ENCODE peak calls at places on chromosomes 1 and 21, in seven cellular contexts. S, N, R, G, M, F and U are unnamed samples.
A peak's percentile ranks its signal among the peaks of the same experiment; 100 is the strongest.

GRCh38 chr1:196501760-196502428 is 106.3 kb downstream of the KCNT2 start:
- DNase-seq in S (no peak), N (no peak), R (no peak), G (no peak), M (no peak), F (no peak), U (no peak)

GRCh38 chr1:182549811-182550210 is 39.2 kb downstream of the RNASEL start:
- DNase-seq in S (no peak), N (no peak), R (no peak), G (no peak), M (no peak), F (no peak), U (no peak)

GRCh38 chr1:12769031-12769430 is 4.5 kb upstream of the PRAMEF12 start:
- DNase-seq in S (no peak), N (no peak), R (no peak), G (no peak), M (no peak), F (no peak), U (no peak)

GRCh38 chr1:62712625-62713243 is 24.5 kb upstream of the DOCK7 start:
- DNase-seq in S (no peak), N (no peak), R (no peak), G (no peak), M (no peak), F (no peak), U (no peak)

GRCh38 chr21:36381841-36382589 is 3.2 kb upstream of the CHAF1B start:
- DNase-seq in S (no peak), N (peak; percentile 43), R (no peak), G (peak; percentile 41), M (no peak), F (no peak), U (no peak)

GRCh38 chr1:161071886-161072371 is 2.2 kb upstream of the ARHGAP30 start:
- DNase-seq in S (peak; percentile 74), N (peak; percentile 19), R (peak; percentile 45), G (peak; percentile 66), M (peak; percentile 48), F (peak; percentile 83), U (peak; percentile 41)

GRCh38 chr1:206834711-206835110 is 30.7 kb upstream of the IL20 start:
- DNase-seq in S (no peak), N (no peak), R (no peak), G (peak; percentile 29), M (no peak), F (no peak), U (no peak)

GRCh38 chr1:243628476-243628907 is 221.6 kb downstream of the AKT3 start:
- DNase-seq in S (no peak), N (no peak), R (no peak), G (peak; percentile 39), M (no peak), F (no peak), U (no peak)

GRCh38 chr1:29736582-29737188 is 500.4 kb downstream of the PTPRU start:
- DNase-seq in S (peak; percentile 31), N (peak; percentile 53), R (no peak), G (peak; percentile 61), M (peak; percentile 81), F (no peak), U (peak; percentile 64)

GRCh38 chr1:44057293-44057692 is 26.0 kb upstream of the SLC6A9 start:
- DNase-seq in S (no peak), N (no peak), R (no peak), G (no peak), M (no peak), F (no peak), U (no peak)

GRCh38 chr21:16002872-16003466 is 273.2 kb downstream of the USP25 start:
- DNase-seq in S (no peak), N (peak; percentile 36), R (no peak), G (peak; percentile 64), M (no peak), F (no peak), U (no peak)

GRCh38 chr21:35273331-35273730 is 224.2 kb upstream of the RUNX1 start:
- DNase-seq in S (no peak), N (no peak), R (no peak), G (no peak), M (no peak), F (no peak), U (no peak)

GRCh38 chr1:157956754-157957153 is 36.7 kb upstream of the KIRREL1 start:
- DNase-seq in S (no peak), N (no peak), R (no peak), G (no peak), M (no peak), F (no peak), U (no peak)

GRCh38 chr1:206421616-206422355 is 48.5 kb upstream of the IKBKE start:
- DNase-seq in S (no peak), N (no peak), R (no peak), G (no peak), M (no peak), F (no peak), U (no peak)

GRCh38 chr1:8284167-8284566 is 33.7 kb upstream of the SLC45A1 start:
- DNase-seq in S (no peak), N (peak; percentile 75), R (no peak), G (peak; percentile 62), M (no peak), F (no peak), U (no peak)

GRCh38 chr1:196355206-196355786 is 252.9 kb downstream of the KCNT2 start:
- DNase-seq in S (peak; percentile 25), N (peak; percentile 24), R (no peak), G (peak; percentile 42), M (no peak), F (no peak), U (no peak)

GRCh38 chr1:224356685-224357625 is at the start of gene CNIH4:
- DNase-seq in S (peak; percentile 99), N (peak; percentile 96), R (peak; percentile 83), G (peak; percentile 94), M (peak; percentile 84), F (peak; percentile 96), U (peak; percentile 67)

GRCh38 chr1:155168456-155169210 is 4.5 kb downstream of the KRTCAP2 start:
- DNase-seq in S (no peak), N (no peak), R (no peak), G (no peak), M (no peak), F (no peak), U (no peak)

GRCh38 chr1:66852870-66853269 is 51.8 kb upstream of the INSL5 start:
- DNase-seq in S (peak; percentile 86), N (no peak), R (peak; percentile 7), G (no peak), M (no peak), F (no peak), U (no peak)
- TF ChIP-seq CTCF in S (no peak), N (no peak), R (no peak), G (no peak), M (no peak), F (no peak), U (no peak)

GRCh38 chr1:119647734-119648619 is at the start of gene ZNF697:
- DNase-seq in S (peak; percentile 53), N (peak; percentile 98), R (no peak), G (peak; percentile 97), M (peak; percentile 88), F (peak; percentile 99), U (peak; percentile 79)
- TF ChIP-seq CTCF in S (no peak), N (peak; percentile 60), R (no peak), G (peak; percentile 25), M (peak; percentile 53), F (peak; percentile 28), U (peak; percentile 66)

DNA sequence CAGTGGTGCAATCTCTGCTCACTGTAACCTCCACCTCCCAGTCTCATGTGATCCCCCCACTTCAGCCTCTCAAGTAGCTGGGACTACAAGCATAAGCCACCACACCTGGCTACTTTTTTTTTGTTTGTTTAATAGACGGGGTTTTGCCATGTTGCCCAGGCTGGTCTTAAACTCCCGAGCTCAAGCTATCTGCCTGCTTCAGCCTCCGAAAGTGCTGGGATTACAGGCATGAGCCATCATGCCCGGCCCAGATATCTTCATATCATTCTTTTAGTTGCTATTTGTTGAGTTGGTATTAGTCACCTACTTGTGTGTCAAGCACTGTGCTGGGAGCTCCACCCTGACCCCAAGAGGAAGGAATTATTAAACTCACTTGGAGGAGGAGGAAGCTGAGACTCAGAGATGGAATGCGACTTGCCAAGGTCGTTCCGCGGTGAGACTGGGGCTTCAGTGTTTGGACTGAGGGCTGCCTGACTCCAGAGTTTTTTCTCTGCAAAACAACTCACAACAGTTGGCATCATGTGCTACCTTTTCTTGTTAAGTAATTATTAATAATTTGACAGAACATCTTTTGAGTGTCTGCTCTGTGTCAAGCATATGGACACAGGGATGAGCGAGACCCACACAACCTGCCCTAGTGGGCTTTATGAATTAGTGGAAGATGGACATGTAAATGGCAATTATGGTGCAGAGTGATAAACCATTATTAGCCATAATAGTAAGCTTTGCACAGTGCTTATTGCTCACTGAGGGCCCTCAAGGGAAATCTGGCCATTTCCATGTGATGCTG is 132.0 kb downstream of the FOXD2 start:
- DNase-seq in S (no peak), N (peak; percentile 97), R (no peak), G (peak; percentile 87), M (no peak), F (peak; percentile 77), U (no peak)
- TF ChIP-seq CTCF in S (no peak), N (peak; percentile 48), R (no peak), G (peak; percentile 66), M (peak; percentile 18), F (peak; percentile 57), U (peak; percentile 50)

GRCh38 chr1:25042331-25042730 is 112.3 kb upstream of the RUNX3 start:
- DNase-seq in S (no peak), N (no peak), R (no peak), G (no peak), M (no peak), F (no peak), U (no peak)

GRCh38 chr1:25041869-25042268 is 111.8 kb upstream of the RUNX3 start:
- DNase-seq in S (no peak), N (no peak), R (no peak), G (no peak), M (no peak), F (no peak), U (no peak)

GRCh38 chr1:25039229-25039628 is 109.2 kb upstream of the RUNX3 start:
- DNase-seq in S (no peak), N (no peak), R (no peak), G (peak; percentile 3), M (no peak), F (no peak), U (no peak)

GRCh38 chr1:25038699-25039098 is 108.6 kb upstream of the RUNX3 start:
- DNase-seq in S (no peak), N (no peak), R (no peak), G (no peak), M (no peak), F (no peak), U (no peak)

DNA sequence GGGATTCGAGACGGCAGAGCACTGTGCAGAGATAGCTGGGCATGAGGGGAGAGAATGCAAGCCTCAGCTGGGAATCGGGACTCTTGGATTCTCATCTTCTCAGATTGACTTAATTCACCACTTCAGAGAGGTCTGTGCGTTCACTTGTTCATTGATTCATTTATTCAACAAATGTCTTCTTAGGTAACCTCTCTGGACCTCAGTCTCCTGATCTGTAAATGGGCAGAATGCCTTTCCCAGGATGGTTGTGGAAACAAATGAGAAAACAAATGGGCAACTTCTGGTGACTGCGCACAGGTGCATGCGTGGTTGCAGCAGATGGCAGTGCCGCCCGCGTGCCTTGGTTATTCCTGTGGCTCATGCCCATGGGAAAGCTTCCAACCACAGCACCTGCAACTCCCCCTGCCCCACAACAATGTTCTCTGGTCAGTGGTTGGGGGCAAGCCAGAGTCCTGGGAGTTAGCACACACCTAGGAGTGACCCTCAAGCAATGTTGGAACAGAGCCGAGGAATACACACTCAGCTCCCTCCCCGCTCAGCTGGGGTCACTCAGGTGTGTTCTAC is 110.1 kb upstream of the RUNX3 start:
- DNase-seq in S (no peak), N (no peak), R (no peak), G (no peak), M (no peak), F (no peak), U (no peak)
- TF ChIP-seq CTCF in S (no peak), N (no peak), R (no peak), G (no peak), M (no peak), F (no peak), U (no peak)

GRCh38 chr1:209590405-209590804 is 6.9 kb downstream of the CAMK1G start:
- DNase-seq in S (no peak), N (peak; percentile 23), R (no peak), G (peak; percentile 40), M (no peak), F (no peak), U (no peak)
- TF ChIP-seq CTCF in S (no peak), N (peak; percentile 69), R (no peak), G (peak; percentile 51), M (peak; percentile 42), F (peak; percentile 32), U (peak; percentile 45)